ENCODE peak calls at places on chromosomes 11 and 22, in nine cellular contexts. G, W, P, Y, T, D, H, X and U are unnamed samples.

GRCh38 chr22:38110008-38110862 is at the start of gene BAIAP2L2:
- DNase-seq in G (no peak), W (no peak), P (no peak), Y (no peak), T (peak), D (peak), H (no peak), X (no peak), U (no peak)

GRCh38 chr11:65041206-65042035 is at the start of gene SAC3D1:
- DNase-seq in G (no peak), W (peak), P (peak), Y (no peak), T (no peak), D (peak), H (peak), X (no peak), U (peak)

GRCh38 chr11:75532200-75532972 is 6.6 kb upstream of the GDPD5 start:
- DNase-seq in G (peak), W (peak), P (peak), Y (peak), T (no peak), D (peak), H (peak), X (peak), U (peak)

GRCh38 chr11:116960916-116961315 is 123.5 kb upstream of the APOA1 start:
- DNase-seq in G (no peak), W (peak), P (no peak), Y (no peak), T (no peak), D (no peak), H (no peak), X (peak), U (peak)

GRCh38 chr22:42931421-42932196 is 74.5 kb upstream of the ARFGAP3 start:
- DNase-seq in G (no peak), W (no peak), P (no peak), Y (no peak), T (no peak), D (no peak), H (no peak), X (no peak), U (peak)

GRCh38 chr11:2800655-2801531 is 84.7 kb downstream of the CDKN1C start:
- DNase-seq in G (no peak), W (no peak), P (no peak), Y (no peak), T (peak), D (no peak), H (no peak), X (no peak), U (no peak)

GRCh38 chr11:67629386-67630229 is at the start of gene NUDT8:
- DNase-seq in G (peak), W (peak), P (peak), Y (peak), T (peak), D (peak), H (peak), X (peak), U (peak)

GRCh38 chr11:110079726-110080125 is 13.5 kb upstream of the ZC3H12C start:
- DNase-seq in G (no peak), W (no peak), P (no peak), Y (no peak), T (no peak), D (no peak), H (no peak), X (no peak), U (no peak)

GRCh38 chr22:48855013-48855412 is 972.7 kb downstream of the BRD1 start:
- DNase-seq in G (no peak), W (no peak), P (no peak), Y (no peak), T (no peak), D (no peak), H (no peak), X (no peak), U (no peak)

GRCh38 chr11:130520231-130520630 is 71.8 kb downstream of the ADAMTS15 start:
- DNase-seq in G (peak), W (no peak), P (no peak), Y (no peak), T (no peak), D (peak), H (peak), X (no peak), U (no peak)

GRCh38 chr11:27396259-27396839 is 33.3 kb upstream of the CCDC34 start:
- DNase-seq in G (no peak), W (no peak), P (no peak), Y (no peak), T (no peak), D (no peak), H (no peak), X (no peak), U (no peak)

GRCh38 chr22:19742160-19743066 is 18.2 kb upstream of the TBX1 start:
- DNase-seq in G (no peak), W (no peak), P (peak), Y (no peak), T (no peak), D (no peak), H (no peak), X (no peak), U (no peak)

GRCh38 chr11:73965076-73965763 is 14.4 kb downstream of the DNAJB13 start:
- DNase-seq in G (no peak), W (no peak), P (no peak), Y (no peak), T (no peak), D (no peak), H (no peak), X (no peak), U (no peak)

GRCh38 chr11:109527496-109527895 is 105.5 kb downstream of the C11orf87 start:
- DNase-seq in G (no peak), W (no peak), P (no peak), Y (no peak), T (no peak), D (no peak), H (no peak), X (no peak), U (peak)

GRCh38 chr11:130785376-130786110 is 130.7 kb downstream of the SNX19 start:
- DNase-seq in G (no peak), W (peak), P (no peak), Y (no peak), T (no peak), D (no peak), H (no peak), X (peak), U (peak)

GRCh38 chr22:50162391-50162956 is 8.1 kb upstream of the PANX2 start:
- DNase-seq in G (no peak), W (no peak), P (no peak), Y (no peak), T (no peak), D (no peak), H (no peak), X (no peak), U (no peak)

GRCh38 chr11:60948251-60948650 is 3.7 kb downstream of the SLC15A3 start:
- DNase-seq in G (no peak), W (no peak), P (no peak), Y (no peak), T (no peak), D (no peak), H (no peak), X (no peak), U (no peak)

GRCh38 chr11:22130462-22131053 is 62.3 kb upstream of the ANO5 start:
- DNase-seq in G (no peak), W (no peak), P (peak), Y (no peak), T (no peak), D (no peak), H (no peak), X (no peak), U (no peak)

GRCh38 chr22:41935015-41935908 is 8.7 kb upstream of the TNFRSF13C start:
- DNase-seq in G (no peak), W (no peak), P (no peak), Y (no peak), T (no peak), D (no peak), H (peak), X (no peak), U (no peak)

GRCh38 chr11:106249857-106250256 is 172.4 kb downstream of the AASDHPPT start:
- DNase-seq in G (no peak), W (no peak), P (no peak), Y (no peak), T (no peak), D (peak), H (no peak), X (peak), U (no peak)

GRCh38 chr11:134731562-134731961 is 319.5 kb upstream of the B3GAT1 start:
- DNase-seq in G (no peak), W (no peak), P (no peak), Y (no peak), T (no peak), D (no peak), H (no peak), X (no peak), U (no peak)

GRCh38 chr22:49462795-49463194 is 364.9 kb downstream of the BRD1 start:
- DNase-seq in G (no peak), W (no peak), P (no peak), Y (no peak), T (no peak), D (no peak), H (no peak), X (no peak), U (no peak)

GRCh38 chr11:96301818-96302217 is 41.2 kb downstream of the MAML2 start:
- DNase-seq in G (no peak), W (no peak), P (no peak), Y (no peak), T (no peak), D (no peak), H (no peak), X (no peak), U (no peak)

GRCh38 chr22:46320716-46321386 is 14.7 kb upstream of the TRMU start:
- DNase-seq in G (no peak), W (no peak), P (no peak), Y (no peak), T (no peak), D (no peak), H (no peak), X (no peak), U (no peak)

GRCh38 chr11:122743949-122744876 is 88.7 kb downstream of the UBASH3B start:
- DNase-seq in G (no peak), W (peak), P (no peak), Y (peak), T (no peak), D (peak), H (no peak), X (no peak), U (no peak)

GRCh38 chr11:47591764-47592163 is 2.4 kb downstream of the C1QTNF4 start:
- DNase-seq in G (no peak), W (peak), P (no peak), Y (no peak), T (no peak), D (no peak), H (no peak), X (no peak), U (no peak)

GRCh38 chr11:119745776-119746535 is 17.0 kb upstream of the NECTIN1 start:
- DNase-seq in G (no peak), W (no peak), P (no peak), Y (no peak), T (no peak), D (no peak), H (no peak), X (no peak), U (no peak)

GRCh38 chr11:76753950-76754349 is 29.2 kb upstream of the TSKU start:
- DNase-seq in G (no peak), W (no peak), P (no peak), Y (no peak), T (no peak), D (no peak), H (no peak), X (no peak), U (no peak)